ENCODE peak calls at places on chromosomes 4 and X, in seven cellular contexts. S, X, Z, P, D, G and T are unnamed samples.

GRCh38 chr4:73978886-73979285 is 2.9 kb downstream of the PF4 start:
- DNase-seq in S (peak; percentile 26), X (peak; percentile 88), Z (no peak), P (no peak), D (no peak), G (no peak), T (no peak)

GRCh38 chrX:9865804-9866471 is 79.7 kb downstream of the SHROOM2 start:
- DNase-seq in S (no peak), X (peak; percentile 53), Z (no peak), P (no peak), D (no peak), G (no peak), T (no peak)

GRCh38 chr4:24044610-24045589 is 155.1 kb upstream of the PPARGC1A start:
- DNase-seq in S (no peak), X (no peak), Z (no peak), P (no peak), D (no peak), G (no peak), T (no peak)

GRCh38 chr4:108730579-108730978 is 32.3 kb downstream of the ETNPPL start:
- DNase-seq in S (no peak), X (peak; percentile 28), Z (no peak), P (no peak), D (no peak), G (no peak), T (no peak)

GRCh38 chrX:619812-620493 is 10.6 kb upstream of the SHOX start:
- DNase-seq in S (no peak), X (no peak), Z (no peak), P (no peak), D (no peak), G (no peak), T (no peak)

GRCh38 chr4:99816611-99817309 is at the start of gene DAPP1:
- DNase-seq in S (no peak), X (no peak), Z (no peak), P (peak; percentile 64), D (peak; percentile 81), G (no peak), T (no peak)

GRCh38 chrX:49230500-49231232 is 2.5 kb downstream of the CACNA1F start:
- DNase-seq in S (no peak), X (peak; percentile 4), Z (no peak), P (peak; percentile 66), D (peak; percentile 80), G (no peak), T (no peak)

GRCh38 chr4:157713342-157713741 is 459.5 kb downstream of the GASK1B start:
- DNase-seq in S (peak; percentile 16), X (peak; percentile 5), Z (peak; percentile 63), P (no peak), D (no peak), G (no peak), T (no peak)

GRCh38 chrX:41482153-41482850 is 35.2 kb downstream of the NYX start:
- DNase-seq in S (no peak), X (peak; percentile 16), Z (no peak), P (no peak), D (no peak), G (no peak), T (no peak)

GRCh38 chr4:5524900-5525299 is 183.5 kb downstream of the EVC2 start:
- DNase-seq in S (peak; percentile 78), X (peak; percentile 46), Z (no peak), P (no peak), D (no peak), G (peak; percentile 23), T (no peak)

GRCh38 chrX:3244203-3244743 is 102.2 kb downstream of the MXRA5 start:
- DNase-seq in S (peak; percentile 23), X (peak; percentile 85), Z (no peak), P (no peak), D (no peak), G (no peak), T (no peak)

GRCh38 chr4:101953949-101954348 is 163.4 kb downstream of the BANK1 start:
- DNase-seq in S (peak; percentile 63), X (peak; percentile 20), Z (no peak), P (no peak), D (no peak), G (no peak), T (no peak)

GRCh38 chrX:80572636-80573035 is 152.4 kb downstream of the TENT5D start:
- DNase-seq in S (no peak), X (no peak), Z (no peak), P (no peak), D (no peak), G (no peak), T (no peak)

GRCh38 chr4:158850800-158851644 is 82.2 kb downstream of the FNIP2 start:
- DNase-seq in S (no peak), X (peak; percentile 56), Z (peak; percentile 0), P (no peak), D (peak; percentile 19), G (no peak), T (no peak)

GRCh38 chr4:10965196-10965595 is 280.6 kb upstream of the CLNK start:
- DNase-seq in S (no peak), X (no peak), Z (no peak), P (no peak), D (no peak), G (no peak), T (no peak)

GRCh38 chr4:83011779-83012630 is 1.4 kb upstream of the LIN54 start:
- DNase-seq in S (no peak), X (peak; percentile 24), Z (peak; percentile 22), P (peak; percentile 59), D (peak; percentile 32), G (peak; percentile 37), T (no peak)

GRCh38 chr4:8123865-8124264 is 34.7 kb downstream of the ABLIM2 start:
- DNase-seq in S (no peak), X (no peak), Z (no peak), P (no peak), D (no peak), G (no peak), T (no peak)

GRCh38 chrX:39260965-39261364 is 459.7 kb downstream of the MID1IP1 start:
- DNase-seq in S (peak; percentile 13), X (peak; percentile 46), Z (no peak), P (no peak), D (no peak), G (no peak), T (no peak)

GRCh38 chrX:13101439-13102139 is 57.2 kb upstream of the FAM9C start:
- DNase-seq in S (peak; percentile 86), X (peak; percentile 96), Z (no peak), P (no peak), D (no peak), G (no peak), T (no peak)

GRCh38 chrX:13220916-13221315 is 98.9 kb downstream of the ATXN3L start:
- DNase-seq in S (peak; percentile 60), X (peak; percentile 74), Z (no peak), P (no peak), D (no peak), G (no peak), T (no peak)

GRCh38 chrX:53122013-53122412 is 28.1 kb downstream of the KANTR start:
- DNase-seq in S (no peak), X (no peak), Z (no peak), P (no peak), D (no peak), G (no peak), T (no peak)